ENCODE peak calls at places on chromosome 12, in ten cellular contexts. One of them, this sample, is unnamed.

GRCh38 chr12:97283297-97283696 is 179.3 kb upstream of the RMST start:
- DNase-seq in neural crest cell: no peak
- DNase-seq in DND-41: peak
- DNase-seq in stimulated activated CD4-positive, alpha-beta T cell treated with anti-CD3 and anti-CD28 coated beads, Interleukin-15, amount 100 ng/mL, for 24 hours: peak
- DNase-seq in effector CD4-positive, alpha-beta T cell: no peak
- DNase-seq in central memory CD4-positive, alpha-beta T cell: no peak
- DNase-seq in AG08396: no peak
- DNase-seq in thyroid gland: no peak
- DNase-seq in T-helper 17 cell: no peak
- DNase-seq in NCI-H526: no peak
- DNase-seq in this sample: no peak

GRCh38 chr12:102167821-102168605 is 29.6 kb downstream of the PMCH start:
- DNase-seq in neural crest cell: no peak
- DNase-seq in DND-41: no peak
- DNase-seq in stimulated activated CD4-positive, alpha-beta T cell treated with anti-CD3 and anti-CD28 coated beads, Interleukin-15, amount 100 ng/mL, for 24 hours: no peak
- DNase-seq in effector CD4-positive, alpha-beta T cell: no peak
- DNase-seq in central memory CD4-positive, alpha-beta T cell: no peak
- DNase-seq in AG08396: no peak
- DNase-seq in thyroid gland: no peak
- DNase-seq in T-helper 17 cell: no peak
- DNase-seq in NCI-H526: no peak
- DNase-seq in this sample: no peak

GRCh38 chr12:113109360-113109759 is 26.2 kb downstream of the RASAL1 start:
- DNase-seq in neural crest cell: no peak
- DNase-seq in DND-41: no peak
- DNase-seq in stimulated activated CD4-positive, alpha-beta T cell treated with anti-CD3 and anti-CD28 coated beads, Interleukin-15, amount 100 ng/mL, for 24 hours: no peak
- DNase-seq in effector CD4-positive, alpha-beta T cell: no peak
- DNase-seq in central memory CD4-positive, alpha-beta T cell: no peak
- DNase-seq in AG08396: no peak
- DNase-seq in thyroid gland: peak
- DNase-seq in T-helper 17 cell: no peak
- DNase-seq in NCI-H526: no peak
- DNase-seq in this sample: no peak

GRCh38 chr12:50727466-50727865 is 36.4 kb upstream of the ATF1 start:
- DNase-seq in neural crest cell: no peak
- DNase-seq in DND-41: no peak
- DNase-seq in stimulated activated CD4-positive, alpha-beta T cell treated with anti-CD3 and anti-CD28 coated beads, Interleukin-15, amount 100 ng/mL, for 24 hours: no peak
- DNase-seq in effector CD4-positive, alpha-beta T cell: no peak
- DNase-seq in central memory CD4-positive, alpha-beta T cell: no peak
- DNase-seq in AG08396: no peak
- DNase-seq in thyroid gland: no peak
- DNase-seq in T-helper 17 cell: no peak
- DNase-seq in NCI-H526: no peak
- DNase-seq in this sample: no peak

GRCh38 chr12:23342407-23342806 is 607.1 kb downstream of the SOX5 start:
- DNase-seq in neural crest cell: no peak
- DNase-seq in DND-41: no peak
- DNase-seq in stimulated activated CD4-positive, alpha-beta T cell treated with anti-CD3 and anti-CD28 coated beads, Interleukin-15, amount 100 ng/mL, for 24 hours: no peak
- DNase-seq in effector CD4-positive, alpha-beta T cell: no peak
- DNase-seq in central memory CD4-positive, alpha-beta T cell: no peak
- DNase-seq in AG08396: no peak
- DNase-seq in thyroid gland: no peak
- DNase-seq in T-helper 17 cell: no peak
- DNase-seq in NCI-H526: no peak
- DNase-seq in this sample: no peak

GRCh38 chr12:99253068-99253467 is 394.5 kb upstream of the GARIN6 start:
- DNase-seq in neural crest cell: no peak
- DNase-seq in DND-41: no peak
- DNase-seq in stimulated activated CD4-positive, alpha-beta T cell treated with anti-CD3 and anti-CD28 coated beads, Interleukin-15, amount 100 ng/mL, for 24 hours: no peak
- DNase-seq in effector CD4-positive, alpha-beta T cell: no peak
- DNase-seq in central memory CD4-positive, alpha-beta T cell: no peak
- DNase-seq in AG08396: no peak
- DNase-seq in thyroid gland: peak
- DNase-seq in T-helper 17 cell: no peak
- DNase-seq in NCI-H526: no peak
- DNase-seq in this sample: no peak

GRCh38 chr12:52130695-52131094 is 51.2 kb downstream of the SMIM41 start:
- DNase-seq in neural crest cell: no peak
- DNase-seq in DND-41: no peak
- DNase-seq in stimulated activated CD4-positive, alpha-beta T cell treated with anti-CD3 and anti-CD28 coated beads, Interleukin-15, amount 100 ng/mL, for 24 hours: no peak
- DNase-seq in effector CD4-positive, alpha-beta T cell: no peak
- DNase-seq in central memory CD4-positive, alpha-beta T cell: no peak
- DNase-seq in AG08396: no peak
- DNase-seq in thyroid gland: no peak
- DNase-seq in T-helper 17 cell: no peak
- DNase-seq in NCI-H526: no peak
- DNase-seq in this sample: no peak

GRCh38 chr12:118328486-118329340 is 44.0 kb downstream of the TAOK3 start:
- DNase-seq in neural crest cell: no peak
- DNase-seq in DND-41: no peak
- DNase-seq in stimulated activated CD4-positive, alpha-beta T cell treated with anti-CD3 and anti-CD28 coated beads, Interleukin-15, amount 100 ng/mL, for 24 hours: no peak
- DNase-seq in effector CD4-positive, alpha-beta T cell: no peak
- DNase-seq in central memory CD4-positive, alpha-beta T cell: no peak
- DNase-seq in AG08396: no peak
- DNase-seq in thyroid gland: no peak
- DNase-seq in T-helper 17 cell: no peak
- DNase-seq in NCI-H526: no peak
- DNase-seq in this sample: no peak

GRCh38 chr12:83261998-83262397 is 575.3 kb downstream of the TMTC2 start:
- DNase-seq in neural crest cell: no peak
- DNase-seq in DND-41: no peak
- DNase-seq in stimulated activated CD4-positive, alpha-beta T cell treated with anti-CD3 and anti-CD28 coated beads, Interleukin-15, amount 100 ng/mL, for 24 hours: no peak
- DNase-seq in effector CD4-positive, alpha-beta T cell: no peak
- DNase-seq in central memory CD4-positive, alpha-beta T cell: no peak
- DNase-seq in AG08396: no peak
- DNase-seq in thyroid gland: no peak
- DNase-seq in T-helper 17 cell: no peak
- DNase-seq in NCI-H526: no peak
- DNase-seq in this sample: no peak

GRCh38 chr12:64650762-64651161 is 40.5 kb downstream of the RASSF3 start:
- DNase-seq in neural crest cell: no peak
- DNase-seq in DND-41: no peak
- DNase-seq in stimulated activated CD4-positive, alpha-beta T cell treated with anti-CD3 and anti-CD28 coated beads, Interleukin-15, amount 100 ng/mL, for 24 hours: no peak
- DNase-seq in effector CD4-positive, alpha-beta T cell: no peak
- DNase-seq in central memory CD4-positive, alpha-beta T cell: no peak
- DNase-seq in AG08396: no peak
- DNase-seq in thyroid gland: no peak
- DNase-seq in T-helper 17 cell: no peak
- DNase-seq in NCI-H526: no peak
- DNase-seq in this sample: no peak

GRCh38 chr12:26124491-26125450 is at the start of gene BHLHE41:
- DNase-seq in neural crest cell: peak
- DNase-seq in DND-41: no peak
- DNase-seq in stimulated activated CD4-positive, alpha-beta T cell treated with anti-CD3 and anti-CD28 coated beads, Interleukin-15, amount 100 ng/mL, for 24 hours: peak
- DNase-seq in effector CD4-positive, alpha-beta T cell: no peak
- DNase-seq in central memory CD4-positive, alpha-beta T cell: no peak
- DNase-seq in AG08396: peak
- DNase-seq in thyroid gland: peak
- DNase-seq in T-helper 17 cell: no peak
- DNase-seq in NCI-H526: peak
- DNase-seq in this sample: peak

GRCh38 chr12:69897744-69898143 is 72.7 kb downstream of the MYRFL start:
- DNase-seq in neural crest cell: no peak
- DNase-seq in DND-41: no peak
- DNase-seq in stimulated activated CD4-positive, alpha-beta T cell treated with anti-CD3 and anti-CD28 coated beads, Interleukin-15, amount 100 ng/mL, for 24 hours: no peak
- DNase-seq in effector CD4-positive, alpha-beta T cell: no peak
- DNase-seq in central memory CD4-positive, alpha-beta T cell: no peak
- DNase-seq in AG08396: peak
- DNase-seq in thyroid gland: no peak
- DNase-seq in T-helper 17 cell: no peak
- DNase-seq in NCI-H526: no peak
- DNase-seq in this sample: no peak

GRCh38 chr12:56723889-56724659 is 1.0 kb downstream of the NACA start:
- DNase-seq in neural crest cell: no peak
- DNase-seq in DND-41: peak
- DNase-seq in stimulated activated CD4-positive, alpha-beta T cell treated with anti-CD3 and anti-CD28 coated beads, Interleukin-15, amount 100 ng/mL, for 24 hours: no peak
- DNase-seq in effector CD4-positive, alpha-beta T cell: no peak
- DNase-seq in central memory CD4-positive, alpha-beta T cell: no peak
- DNase-seq in AG08396: peak
- DNase-seq in thyroid gland: peak
- DNase-seq in T-helper 17 cell: no peak
- DNase-seq in NCI-H526: no peak
- DNase-seq in this sample: no peak